ENCODE peak calls at places on chromosomes 12 and 14, in four cellular contexts. One of them, this sample, is unnamed.

GRCh38 chr14:81406863-81407262 is 6.7 kb upstream of the STON2 start:
- DNase-seq in A549: no peak
- DNase-seq in GM12878: no peak
- DNase-seq in K562: no peak
- DNase-seq in this sample: peak; percentile 11

GRCh38 chr12:4589941-4590340 is 27.9 kb downstream of the DYRK4 start:
- DNase-seq in A549: no peak
- DNase-seq in GM12878: no peak
- DNase-seq in K562: no peak
- DNase-seq in this sample: no peak

GRCh38 chr14:96104469-96105057 is 65.4 kb downstream of the C14orf132 start:
- DNase-seq in A549: peak; percentile 95
- DNase-seq in GM12878: no peak
- DNase-seq in K562: no peak
- DNase-seq in this sample: peak; percentile 24

GRCh38 chr14:100665518-100666032 is 61.1 kb upstream of the DLK1 start:
- DNase-seq in A549: peak; percentile 37
- DNase-seq in GM12878: no peak
- DNase-seq in K562: no peak
- DNase-seq in this sample: no peak

GRCh38 chr12:11016937-11017336 is 5.5 kb downstream of the TAS2R19 start:
- DNase-seq in A549: no peak
- DNase-seq in GM12878: no peak
- DNase-seq in K562: no peak
- DNase-seq in this sample: no peak

GRCh38 chr12:67594888-67595287 is 53.7 kb upstream of the DYRK2 start:
- DNase-seq in A549: peak; percentile 18
- DNase-seq in GM12878: no peak
- DNase-seq in K562: no peak
- DNase-seq in this sample: no peak

GRCh38 chr14:61752626-61753025 is 9.6 kb upstream of the SNAPC1 start:
- DNase-seq in A549: no peak
- DNase-seq in GM12878: peak; percentile 60
- DNase-seq in K562: no peak
- DNase-seq in this sample: no peak

GRCh38 chr12:52344111-52344510 is 22.9 kb upstream of the KRT83 start:
- DNase-seq in A549: no peak
- DNase-seq in GM12878: no peak
- DNase-seq in K562: no peak
- DNase-seq in this sample: no peak

GRCh38 chr14:54902143-54902520 is 494 bp downstream of the GCH1 start:
- DNase-seq in A549: peak; percentile 76
- DNase-seq in GM12878: no peak
- DNase-seq in K562: peak; percentile 41
- DNase-seq in this sample: peak; percentile 62

GRCh38 chr12:19190292-19191031 is 60.9 kb downstream of the PLEKHA5 start:
- DNase-seq in A549: no peak
- DNase-seq in GM12878: no peak
- DNase-seq in K562: no peak
- DNase-seq in this sample: no peak

GRCh38 chr12:6950401-6950801 is 755 bp upstream of the PTPN6 start:
- DNase-seq in A549: no peak
- DNase-seq in GM12878: no peak
- DNase-seq in K562: no peak
- DNase-seq in this sample: no peak

GRCh38 chr14:94926176-94926575 is 156.3 kb upstream of the GSC start:
- DNase-seq in A549: no peak
- DNase-seq in GM12878: no peak
- DNase-seq in K562: no peak
- DNase-seq in this sample: no peak

GRCh38 chr14:28704153-28704552 is 62.4 kb upstream of the FOXG1 start:
- DNase-seq in A549: no peak
- DNase-seq in GM12878: no peak
- DNase-seq in K562: no peak
- DNase-seq in this sample: no peak

GRCh38 chr12:12562016-12562483 is 613 bp downstream of the DUSP16 start:
- DNase-seq in A549: peak; percentile 33
- DNase-seq in GM12878: no peak
- DNase-seq in K562: peak; percentile 23
- DNase-seq in this sample: no peak

GRCh38 chr14:21498540-21499526 is 12.3 kb downstream of the METTL3 start:
- DNase-seq in A549: peak; percentile 59
- DNase-seq in GM12878: no peak
- DNase-seq in K562: peak; percentile 39
- DNase-seq in this sample: peak; percentile 77

DNA sequence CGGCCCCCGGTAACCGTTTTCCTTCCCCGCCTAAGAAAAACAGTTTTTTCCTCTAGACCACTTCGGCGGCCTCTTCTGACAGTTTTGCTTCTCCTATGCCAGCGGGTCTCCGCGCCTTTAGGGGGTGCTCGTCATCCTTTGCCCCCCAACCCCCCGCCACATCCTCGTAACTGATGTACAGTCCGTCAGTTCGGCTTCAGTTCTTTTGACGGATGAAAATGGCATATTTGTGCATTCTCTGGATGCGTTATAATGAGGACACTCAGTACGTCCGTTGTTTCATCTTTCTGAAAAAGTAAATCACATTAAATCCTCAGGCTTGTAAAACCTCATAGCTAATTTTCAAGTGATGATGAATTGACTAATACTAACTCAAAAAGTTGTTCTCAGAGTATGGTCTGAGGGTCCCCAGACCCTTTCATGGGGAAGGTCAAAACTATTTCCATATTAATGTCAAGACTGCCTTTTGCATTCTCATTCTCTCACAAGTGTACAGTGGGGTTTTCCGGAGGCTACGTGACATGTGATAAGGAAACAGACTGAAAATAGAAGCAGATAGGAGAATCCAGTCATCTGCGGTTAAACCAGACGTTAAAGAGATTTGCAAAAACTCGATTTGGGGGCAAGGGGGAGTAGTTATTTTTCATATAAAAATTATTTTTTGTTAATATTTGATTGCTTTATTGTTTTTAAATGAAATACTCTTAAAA is 829 bp upstream of the NAP1L1 start:
- DNase-seq in A549: peak; percentile 68
- DNase-seq in GM12878: no peak
- DNase-seq in K562: no peak
- DNase-seq in this sample: no peak
- TF ChIP-seq KDM1A in A549: no peak
- TF ChIP-seq KDM1A in GM12878: no peak
- TF ChIP-seq KDM1A in K562: peak; percentile 63
- TF ChIP-seq KDM1A in this sample: no peak

GRCh38 chr12:92955997-92956663 is 27.0 kb upstream of the EEA1 start:
- DNase-seq in A549: no peak
- DNase-seq in GM12878: no peak
- DNase-seq in K562: no peak
- DNase-seq in this sample: no peak
- TF ChIP-seq BHLHE40 in A549: no peak
- TF ChIP-seq BHLHE40 in GM12878: no peak
- TF ChIP-seq BHLHE40 in K562: no peak
- TF ChIP-seq BHLHE40 in this sample: no peak

GRCh38 chr12:94079965-94080683 is 68.3 kb upstream of the PLXNC1 start:
- DNase-seq in A549: no peak
- DNase-seq in GM12878: no peak
- DNase-seq in K562: no peak
- DNase-seq in this sample: no peak
- TF ChIP-seq KDM1A in A549: no peak
- TF ChIP-seq KDM1A in GM12878: no peak
- TF ChIP-seq KDM1A in K562: no peak
- TF ChIP-seq KDM1A in this sample: no peak

DNA sequence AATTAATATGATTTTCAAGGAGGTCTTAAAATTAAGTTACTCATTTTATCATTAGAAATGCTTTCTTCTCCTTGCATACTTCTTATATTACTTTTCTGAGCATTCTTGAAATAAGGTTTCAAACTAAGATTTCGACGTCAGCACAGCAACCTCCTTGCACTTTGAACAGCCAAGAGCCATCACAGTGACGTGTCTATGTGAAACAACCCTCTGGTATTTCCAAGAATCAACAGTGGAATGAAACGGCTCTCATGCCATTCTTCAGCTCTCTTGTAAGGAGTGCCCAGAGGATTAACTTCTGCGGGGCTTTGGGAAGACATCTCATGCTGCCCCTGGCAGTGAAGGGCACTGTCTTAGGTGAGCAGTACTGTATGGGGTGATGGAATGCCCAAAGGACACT is 109.2 kb downstream of the EFCAB11 start:
- DNase-seq in A549: peak; percentile 78
- DNase-seq in GM12878: no peak
- DNase-seq in K562: no peak
- DNase-seq in this sample: no peak
- TF ChIP-seq BHLHE40 in A549: no peak
- TF ChIP-seq BHLHE40 in GM12878: no peak
- TF ChIP-seq BHLHE40 in K562: no peak
- TF ChIP-seq BHLHE40 in this sample: no peak

GRCh38 chr12:114975283-114975973 is 291.5 kb upstream of the TBX3 start:
- DNase-seq in A549: no peak
- DNase-seq in GM12878: no peak
- DNase-seq in K562: no peak
- DNase-seq in this sample: no peak

GRCh38 chr12:114975974-114976310 is 292.0 kb upstream of the TBX3 start:
- DNase-seq in A549: no peak
- DNase-seq in GM12878: no peak
- DNase-seq in K562: no peak
- DNase-seq in this sample: no peak

GRCh38 chr12:114976361-114976760 is 292.4 kb upstream of the TBX3 start:
- DNase-seq in A549: no peak
- DNase-seq in GM12878: no peak
- DNase-seq in K562: no peak
- DNase-seq in this sample: no peak

GRCh38 chr12:114974333-114974732 is 290.4 kb upstream of the TBX3 start:
- DNase-seq in A549: no peak
- DNase-seq in GM12878: no peak
- DNase-seq in K562: no peak
- DNase-seq in this sample: no peak

DNA sequence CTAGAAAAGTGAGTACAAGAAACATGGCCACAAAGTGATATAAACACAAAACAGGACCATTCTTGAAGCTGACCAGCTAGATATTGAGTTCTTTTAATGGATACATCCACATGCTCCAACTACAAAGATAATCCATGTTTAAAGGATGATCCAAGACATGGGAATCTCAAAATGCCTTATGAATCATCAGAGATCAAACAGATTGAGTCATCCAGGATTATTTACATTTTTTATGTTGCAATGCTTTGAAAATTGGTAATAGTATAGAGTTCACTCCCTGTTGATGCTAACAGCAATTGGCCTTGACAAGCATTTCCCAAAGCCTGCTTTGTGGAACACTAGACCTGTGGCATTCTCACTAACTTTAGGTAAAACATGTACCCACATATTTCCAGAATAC is 293.0 kb upstream of the TBX3 start:
- DNase-seq in A549: peak; percentile 77
- DNase-seq in GM12878: no peak
- DNase-seq in K562: no peak
- DNase-seq in this sample: peak; percentile 74
- TF ChIP-seq KDM1A in A549: no peak
- TF ChIP-seq KDM1A in GM12878: no peak
- TF ChIP-seq KDM1A in K562: no peak
- TF ChIP-seq KDM1A in this sample: no peak

GRCh38 chr14:38384746-38385145 is 128.9 kb upstream of the CLEC14A start:
- DNase-seq in A549: no peak
- DNase-seq in GM12878: no peak
- DNase-seq in K562: no peak
- DNase-seq in this sample: no peak

GRCh38 chr14:38387821-38388220 is 131.9 kb upstream of the CLEC14A start:
- DNase-seq in A549: no peak
- DNase-seq in GM12878: no peak
- DNase-seq in K562: no peak
- DNase-seq in this sample: no peak

GRCh38 chr14:38391334-38391733 is 135.4 kb upstream of the CLEC14A start:
- DNase-seq in A549: no peak
- DNase-seq in GM12878: no peak
- DNase-seq in K562: no peak
- DNase-seq in this sample: no peak

DNA sequence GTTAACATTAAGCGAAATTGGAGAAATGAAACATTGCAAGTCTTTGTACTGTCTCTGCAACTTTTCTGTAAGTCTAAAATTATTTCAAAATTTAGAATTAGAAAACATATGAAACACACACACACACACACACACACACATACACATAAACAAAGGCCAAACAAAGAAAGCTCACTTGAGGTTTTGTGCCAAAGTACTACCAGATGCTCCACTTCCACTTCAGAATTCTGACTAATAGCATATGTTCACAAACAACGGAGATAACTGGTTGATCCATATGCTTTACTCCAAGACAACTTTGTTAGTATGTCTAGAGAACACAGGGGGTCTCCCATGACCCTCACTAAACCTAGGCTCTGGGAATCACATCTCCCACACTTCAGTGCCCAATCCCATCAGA is 133.8 kb upstream of the CLEC14A start:
- DNase-seq in A549: no peak
- DNase-seq in GM12878: no peak
- DNase-seq in K562: no peak
- DNase-seq in this sample: no peak
- TF ChIP-seq BHLHE40 in A549: no peak
- TF ChIP-seq BHLHE40 in GM12878: no peak
- TF ChIP-seq BHLHE40 in K562: no peak
- TF ChIP-seq BHLHE40 in this sample: no peak